ENCODE peak calls at places on chromosomes 2 and 18, in seven cellular contexts. One of them, this sample, is unnamed.

GRCh38 chr2:207629553-207629952 is 4.4 kb upstream of the METTL21A start:
- DNase-seq in OCI-LY7: no peak
- DNase-seq in GM23338: no peak
- DNase-seq in mammary epithelial cell: no peak
- DNase-seq in neuronal stem cell: no peak
- DNase-seq in PC-3: no peak
- DNase-seq in HCT116: no peak
- DNase-seq in this sample: no peak

GRCh38 chr2:105536175-105536574 is 137.3 kb upstream of the FHL2 start:
- DNase-seq in OCI-LY7: no peak
- DNase-seq in GM23338: no peak
- DNase-seq in mammary epithelial cell: no peak
- DNase-seq in neuronal stem cell: no peak
- DNase-seq in PC-3: no peak
- DNase-seq in HCT116: no peak
- DNase-seq in this sample: no peak

GRCh38 chr2:37488911-37489310 is 144.5 kb downstream of the QPCT start:
- DNase-seq in OCI-LY7: no peak
- DNase-seq in GM23338: no peak
- DNase-seq in mammary epithelial cell: no peak
- DNase-seq in neuronal stem cell: no peak
- DNase-seq in PC-3: no peak
- DNase-seq in HCT116: no peak
- DNase-seq in this sample: no peak

GRCh38 chr2:43098539-43098938 is 127.9 kb downstream of the ZFP36L2 start:
- DNase-seq in OCI-LY7: no peak
- DNase-seq in GM23338: no peak
- DNase-seq in mammary epithelial cell: no peak
- DNase-seq in neuronal stem cell: no peak
- DNase-seq in PC-3: no peak
- DNase-seq in HCT116: no peak
- DNase-seq in this sample: no peak

GRCh38 chr18:35749701-35750100 is 168.2 kb downstream of the GALNT1 start:
- DNase-seq in OCI-LY7: no peak
- DNase-seq in GM23338: no peak
- DNase-seq in mammary epithelial cell: peak
- DNase-seq in neuronal stem cell: no peak
- DNase-seq in PC-3: peak
- DNase-seq in HCT116: no peak
- DNase-seq in this sample: no peak

GRCh38 chr2:2577366-2577765 is 246.3 kb upstream of the MYT1L start:
- DNase-seq in OCI-LY7: no peak
- DNase-seq in GM23338: no peak
- DNase-seq in mammary epithelial cell: no peak
- DNase-seq in neuronal stem cell: no peak
- DNase-seq in PC-3: no peak
- DNase-seq in HCT116: no peak
- DNase-seq in this sample: no peak

GRCh38 chr2:240170883-240171282 is 30.4 kb upstream of the OTOS start:
- DNase-seq in OCI-LY7: no peak
- DNase-seq in GM23338: no peak
- DNase-seq in mammary epithelial cell: no peak
- DNase-seq in neuronal stem cell: no peak
- DNase-seq in PC-3: no peak
- DNase-seq in HCT116: no peak
- DNase-seq in this sample: no peak

GRCh38 chr2:97736185-97736584 is 22.8 kb downstream of the ZAP70 start:
- DNase-seq in OCI-LY7: no peak
- DNase-seq in GM23338: no peak
- DNase-seq in mammary epithelial cell: no peak
- DNase-seq in neuronal stem cell: no peak
- DNase-seq in PC-3: no peak
- DNase-seq in HCT116: no peak
- DNase-seq in this sample: no peak

GRCh38 chr2:102540882-102541281 is 67.9 kb downstream of the SLC9A4 start:
- DNase-seq in OCI-LY7: no peak
- DNase-seq in GM23338: no peak
- DNase-seq in mammary epithelial cell: no peak
- DNase-seq in neuronal stem cell: no peak
- DNase-seq in PC-3: peak
- DNase-seq in HCT116: no peak
- DNase-seq in this sample: no peak

GRCh38 chr2:95375532-95376221 is 26.8 kb upstream of the FAHD2A start:
- DNase-seq in OCI-LY7: no peak
- DNase-seq in GM23338: no peak
- DNase-seq in mammary epithelial cell: no peak
- DNase-seq in neuronal stem cell: no peak
- DNase-seq in PC-3: no peak
- DNase-seq in HCT116: no peak
- DNase-seq in this sample: no peak

GRCh38 chr2:61900246-61900645 is 5.2 kb upstream of the COMMD1 start:
- DNase-seq in OCI-LY7: no peak
- DNase-seq in GM23338: no peak
- DNase-seq in mammary epithelial cell: no peak
- DNase-seq in neuronal stem cell: no peak
- DNase-seq in PC-3: no peak
- DNase-seq in HCT116: no peak
- DNase-seq in this sample: no peak

GRCh38 chr2:106701134-106701994 is 184.6 kb downstream of the ST6GAL2 start:
- DNase-seq in OCI-LY7: no peak
- DNase-seq in GM23338: no peak
- DNase-seq in mammary epithelial cell: no peak
- DNase-seq in neuronal stem cell: no peak
- DNase-seq in PC-3: no peak
- DNase-seq in HCT116: no peak
- DNase-seq in this sample: no peak

GRCh38 chr2:74886251-74886650 is 52.3 kb downstream of the HK2 start:
- DNase-seq in OCI-LY7: no peak
- DNase-seq in GM23338: no peak
- DNase-seq in mammary epithelial cell: no peak
- DNase-seq in neuronal stem cell: no peak
- DNase-seq in PC-3: no peak
- DNase-seq in HCT116: no peak
- DNase-seq in this sample: no peak

GRCh38 chr2:74887445-74887951 is 53.6 kb downstream of the HK2 start:
- DNase-seq in OCI-LY7: no peak
- DNase-seq in GM23338: no peak
- DNase-seq in mammary epithelial cell: peak
- DNase-seq in neuronal stem cell: no peak
- DNase-seq in PC-3: peak
- DNase-seq in HCT116: no peak
- DNase-seq in this sample: no peak

GRCh38 chr2:74889159-74889558 is 55.2 kb downstream of the HK2 start:
- DNase-seq in OCI-LY7: no peak
- DNase-seq in GM23338: no peak
- DNase-seq in mammary epithelial cell: no peak
- DNase-seq in neuronal stem cell: no peak
- DNase-seq in PC-3: no peak
- DNase-seq in HCT116: no peak
- DNase-seq in this sample: no peak

GRCh38 chr2:74886811-74887210 is 52.9 kb downstream of the HK2 start:
- DNase-seq in OCI-LY7: no peak
- DNase-seq in GM23338: no peak
- DNase-seq in mammary epithelial cell: no peak
- DNase-seq in neuronal stem cell: no peak
- DNase-seq in PC-3: no peak
- DNase-seq in HCT116: no peak
- DNase-seq in this sample: no peak

DNA sequence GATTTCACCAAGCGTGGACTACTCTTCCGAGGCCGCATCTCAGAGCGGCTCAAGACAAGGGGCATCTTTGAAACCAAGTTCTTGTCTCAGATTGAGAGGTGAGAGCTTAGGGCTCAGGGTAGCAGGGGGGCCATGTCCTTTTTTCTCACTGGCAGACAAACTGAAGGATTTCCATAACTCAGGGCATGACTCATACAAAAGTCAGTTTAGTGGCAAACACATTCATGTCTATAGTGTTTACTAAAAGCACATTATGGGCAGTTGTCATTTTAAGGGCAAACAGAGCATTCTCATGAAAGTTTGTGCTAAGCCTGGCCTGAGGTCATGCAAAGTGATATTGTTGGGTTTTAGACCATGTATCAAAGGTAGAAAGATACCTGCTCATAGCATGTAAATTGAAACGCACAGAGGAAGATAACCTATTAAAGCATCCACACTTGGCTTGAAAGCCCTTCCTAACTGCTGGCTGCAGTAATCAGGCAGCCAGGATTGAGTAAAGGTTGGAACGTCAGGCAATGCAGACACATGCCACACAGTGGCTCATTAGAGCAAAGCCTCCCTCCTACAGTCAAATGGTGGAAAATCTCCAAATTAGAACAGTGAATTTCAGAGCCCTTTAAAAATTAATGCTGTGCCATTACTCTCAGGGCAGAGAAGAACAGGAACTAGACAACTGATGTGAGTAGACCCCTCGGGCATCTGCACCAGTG is 54.2 kb downstream of the HK2 start:
- DNase-seq in OCI-LY7: no peak
- DNase-seq in GM23338: no peak
- DNase-seq in mammary epithelial cell: no peak
- DNase-seq in neuronal stem cell: no peak
- DNase-seq in PC-3: peak
- DNase-seq in HCT116: no peak
- DNase-seq in this sample: no peak
- H3K4me3 ChIP-seq in OCI-LY7: no peak
- H3K4me3 ChIP-seq in GM23338: no peak
- H3K4me3 ChIP-seq in mammary epithelial cell: no peak
- H3K4me3 ChIP-seq in neuronal stem cell: no peak
- H3K4me3 ChIP-seq in PC-3: no peak
- H3K4me3 ChIP-seq in HCT116: no peak
- H3K4me3 ChIP-seq in this sample: no peak

DNA sequence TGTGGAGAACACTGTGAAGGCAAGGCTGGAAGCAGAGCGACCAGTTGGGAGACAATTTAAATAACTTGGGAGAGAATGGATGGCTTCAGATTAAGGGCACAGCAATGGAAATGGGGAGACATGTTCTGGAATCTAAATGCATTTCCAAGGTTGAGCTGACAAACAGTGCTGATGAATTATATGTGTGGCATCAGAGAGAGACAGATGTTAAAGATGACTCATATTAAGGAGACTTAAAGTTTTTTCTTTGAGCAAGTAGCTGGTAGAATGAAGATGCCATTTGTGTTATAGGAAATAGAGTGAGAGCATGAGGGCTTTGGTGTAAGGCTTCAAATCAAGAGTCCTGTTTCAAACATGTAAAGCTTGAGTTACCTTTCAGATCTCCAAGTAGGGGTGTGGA is 441.8 kb downstream of the SETBP1 start:
- DNase-seq in OCI-LY7: no peak
- DNase-seq in GM23338: no peak
- DNase-seq in mammary epithelial cell: no peak
- DNase-seq in neuronal stem cell: no peak
- DNase-seq in PC-3: no peak
- DNase-seq in HCT116: no peak
- DNase-seq in this sample: no peak
- H2AFZ ChIP-seq in OCI-LY7: no peak
- H2AFZ ChIP-seq in GM23338: no peak
- H2AFZ ChIP-seq in mammary epithelial cell: no peak
- H2AFZ ChIP-seq in neuronal stem cell: no peak
- H2AFZ ChIP-seq in PC-3: no peak
- H2AFZ ChIP-seq in HCT116: no peak
- H2AFZ ChIP-seq in this sample: no peak

GRCh38 chr18:58192519-58192918 is 148.5 kb downstream of the NEDD4L start:
- DNase-seq in OCI-LY7: no peak
- DNase-seq in GM23338: no peak
- DNase-seq in mammary epithelial cell: no peak
- DNase-seq in neuronal stem cell: no peak
- DNase-seq in PC-3: no peak
- DNase-seq in HCT116: no peak
- DNase-seq in this sample: no peak

GRCh38 chr18:58195278-58195721 is 151.3 kb downstream of the NEDD4L start:
- DNase-seq in OCI-LY7: peak
- DNase-seq in GM23338: peak
- DNase-seq in mammary epithelial cell: peak
- DNase-seq in neuronal stem cell: no peak
- DNase-seq in PC-3: no peak
- DNase-seq in HCT116: no peak
- DNase-seq in this sample: no peak

GRCh38 chr18:58194028-58194427 is 150.0 kb downstream of the NEDD4L start:
- DNase-seq in OCI-LY7: no peak
- DNase-seq in GM23338: peak
- DNase-seq in mammary epithelial cell: no peak
- DNase-seq in neuronal stem cell: no peak
- DNase-seq in PC-3: peak
- DNase-seq in HCT116: no peak
- DNase-seq in this sample: no peak

GRCh38 chr18:58196881-58197872 is 153.2 kb downstream of the NEDD4L start:
- DNase-seq in OCI-LY7: no peak
- DNase-seq in GM23338: no peak
- DNase-seq in mammary epithelial cell: no peak
- DNase-seq in neuronal stem cell: no peak
- DNase-seq in PC-3: no peak
- DNase-seq in HCT116: no peak
- DNase-seq in this sample: no peak

DNA sequence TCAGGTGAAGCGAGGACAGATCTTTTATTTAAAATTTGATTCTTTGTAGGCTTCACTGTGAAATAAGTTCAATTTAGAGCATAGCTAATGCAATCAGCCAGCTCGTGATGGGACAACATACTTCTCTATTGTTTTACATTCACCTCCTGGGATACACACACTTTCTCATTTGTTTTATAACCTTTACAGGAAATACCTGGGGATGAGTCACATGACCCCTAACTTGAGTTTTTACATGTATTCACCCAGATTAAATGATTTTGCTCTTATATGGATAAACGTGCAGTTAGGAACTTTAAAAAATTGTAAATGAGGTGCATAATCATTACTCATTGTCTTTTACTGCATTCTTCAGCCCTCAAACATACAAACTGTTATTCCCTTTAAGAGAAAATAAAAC is 152.1 kb downstream of the NEDD4L start:
- DNase-seq in OCI-LY7: no peak
- DNase-seq in GM23338: no peak
- DNase-seq in mammary epithelial cell: peak
- DNase-seq in neuronal stem cell: no peak
- DNase-seq in PC-3: peak
- DNase-seq in HCT116: no peak
- DNase-seq in this sample: no peak
- H3K4me3 ChIP-seq in OCI-LY7: no peak
- H3K4me3 ChIP-seq in GM23338: peak
- H3K4me3 ChIP-seq in mammary epithelial cell: peak
- H3K4me3 ChIP-seq in neuronal stem cell: no peak
- H3K4me3 ChIP-seq in PC-3: peak
- H3K4me3 ChIP-seq in HCT116: peak
- H3K4me3 ChIP-seq in this sample: no peak

DNA sequence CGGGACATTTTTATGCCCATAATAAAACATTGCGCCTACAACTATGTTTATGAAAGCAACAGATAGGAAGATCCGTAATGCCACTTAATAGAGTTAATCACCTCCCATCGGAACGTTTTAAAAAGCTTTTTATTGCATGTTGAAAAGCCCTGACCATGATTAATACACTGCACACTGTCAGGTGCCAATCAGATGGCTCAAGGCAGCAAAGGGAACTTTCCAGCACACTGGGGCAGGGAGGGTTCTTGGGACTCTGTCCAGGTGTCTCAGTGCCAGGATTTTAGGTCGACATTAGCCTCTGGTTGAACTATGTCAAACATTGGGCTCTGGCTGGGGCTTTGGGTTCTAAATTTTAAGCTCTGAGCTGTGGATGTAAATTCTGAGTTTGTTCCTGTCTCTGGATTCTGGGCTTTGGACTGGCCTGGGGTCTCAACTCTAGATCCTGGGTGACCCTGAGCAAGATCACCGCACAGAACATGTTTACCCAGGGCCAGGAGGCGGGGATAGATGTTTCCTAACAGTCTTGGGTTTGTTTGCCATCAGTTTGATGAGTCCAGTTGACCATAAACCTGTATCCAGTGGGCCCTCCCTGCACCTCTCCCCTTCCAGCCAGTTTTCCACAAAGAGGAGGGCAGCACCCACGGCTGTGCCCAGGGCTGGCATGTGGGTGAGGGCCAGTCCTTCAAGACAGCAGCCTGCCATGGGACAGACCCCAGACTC is 262.7 kb downstream of the ATAD2B start:
- DNase-seq in OCI-LY7: no peak
- DNase-seq in GM23338: no peak
- DNase-seq in mammary epithelial cell: no peak
- DNase-seq in neuronal stem cell: no peak
- DNase-seq in PC-3: no peak
- DNase-seq in HCT116: no peak
- DNase-seq in this sample: no peak
- H2AFZ ChIP-seq in OCI-LY7: no peak
- H2AFZ ChIP-seq in GM23338: no peak
- H2AFZ ChIP-seq in mammary epithelial cell: no peak
- H2AFZ ChIP-seq in neuronal stem cell: no peak
- H2AFZ ChIP-seq in PC-3: no peak
- H2AFZ ChIP-seq in HCT116: no peak
- H2AFZ ChIP-seq in this sample: no peak